ENCODE peak calls at places on chromosome 16, in ten cellular contexts. M is CD8-positive, alpha-beta T cell; Q is effector CD8-positive, alpha-beta T cell; U is Caco-2; O is GM04504; F is globus pallidus; C is anterior cingulate cortex; K is NCI-H69; D is NCI-H146; X is right cardiac atrium. S is an unnamed sample.

GRCh38 chr16:49023095-49023494 is 258.5 kb downstream of the CBLN1 start:
- DNase-seq in M (no peak), Q (no peak), U (no peak), O (peak; percentile 25), F (no peak), C (no peak), K (peak; percentile 74), D (no peak), X (peak; percentile 54), S (no peak)

GRCh38 chr16:15770107-15770506 is 86.7 kb downstream of the MYH11 start:
- DNase-seq in M (no peak), Q (no peak), U (no peak), O (no peak), F (no peak), C (no peak), K (no peak), D (no peak), X (peak; percentile 80), S (no peak)

GRCh38 chr16:58651965-58652348 is 22.3 kb upstream of the CNOT1 start:
- DNase-seq in M (no peak), Q (no peak), U (no peak), O (no peak), F (no peak), C (no peak), K (no peak), D (no peak), X (no peak), S (no peak)

GRCh38 chr16:85412911-85413520 is 200.1 kb upstream of the GSE1 start:
- DNase-seq in M (no peak), Q (no peak), U (peak; percentile 0), O (no peak), F (no peak), C (no peak), K (no peak), D (no peak), X (no peak), S (no peak)

GRCh38 chr16:50593410-50594139 is 45.4 kb downstream of the NKD1 start:
- DNase-seq in M (no peak), Q (no peak), U (no peak), O (no peak), F (peak; percentile 56), C (no peak), K (peak; percentile 15), D (no peak), X (no peak), S (peak; percentile 33)

GRCh38 chr16:87127766-87128147 is 189.4 kb downstream of the C16orf95 start:
- DNase-seq in M (no peak), Q (no peak), U (no peak), O (no peak), F (no peak), C (no peak), K (no peak), D (no peak), X (no peak), S (no peak)

GRCh38 chr16:81774348-81774747 is 4.7 kb upstream of the PLCG2 start:
- DNase-seq in M (no peak), Q (no peak), U (no peak), O (no peak), F (no peak), C (no peak), K (no peak), D (no peak), X (peak; percentile 63), S (no peak)

GRCh38 chr16:50598256-50598894 is 50.2 kb downstream of the NKD1 start:
- DNase-seq in M (no peak), Q (no peak), U (no peak), O (no peak), F (no peak), C (no peak), K (no peak), D (no peak), X (peak; percentile 86), S (no peak)

GRCh38 chr16:89410794-89411309 is 79.5 kb downstream of the ANKRD11 start:
- DNase-seq in M (peak; percentile 44), Q (no peak), U (no peak), O (peak; percentile 50), F (peak; percentile 74), C (no peak), K (peak; percentile 92), D (peak; percentile 82), X (peak; percentile 90), S (no peak)

GRCh38 chr16:4261557-4262172 is 11.2 kb downstream of the TFAP4 start:
- DNase-seq in M (peak; percentile 36), Q (peak; percentile 23), U (peak; percentile 69), O (no peak), F (no peak), C (no peak), K (peak; percentile 59), D (peak; percentile 24), X (peak; percentile 73), S (peak; percentile 88)

GRCh38 chr16:50591800-50592771 is 43.9 kb downstream of the NKD1 start:
- DNase-seq in M (no peak), Q (no peak), U (no peak), O (no peak), F (peak; percentile 92), C (peak; percentile 18), K (peak; percentile 74), D (no peak), X (peak; percentile 95), S (no peak)

GRCh38 chr16:71900336-71900735 is 5.0 kb downstream of the IST1 start:
- DNase-seq in M (no peak), Q (no peak), U (no peak), O (no peak), F (peak; percentile 37), C (no peak), K (no peak), D (no peak), X (peak; percentile 37), S (no peak)